ENCODE peak calls at places on chromosomes 16 and 17, in eight cellular contexts. F is neural crest cell, X is psoas muscle, H is heart right ventricle, T is ovary, D is GM13976, L is RWPE1, R is A549. P is an unnamed sample.

GRCh38 chr16:22092143-22092933 is at the start of gene VWA3A:
- DNase-seq in F (no peak), X (no peak), H (no peak), T (no peak), D (no peak), L (no peak), R (no peak), P (no peak)

GRCh38 chr17:73506470-73507435 is 137.5 kb downstream of the SDK2 start:
- DNase-seq in F (no peak), X (peak; percentile 12), H (no peak), T (no peak), D (no peak), L (no peak), R (no peak), P (no peak)

GRCh38 chr17:15398736-15399331 is 57.4 kb upstream of the TEKT3 start:
- DNase-seq in F (no peak), X (peak; percentile 83), H (no peak), T (no peak), D (no peak), L (no peak), R (no peak), P (no peak)

GRCh38 chr17:493666-494065 is 141.1 kb upstream of the RPH3AL start:
- DNase-seq in F (no peak), X (no peak), H (no peak), T (no peak), D (no peak), L (no peak), R (no peak), P (no peak)

GRCh38 chr16:78704421-78704820 is 605.0 kb downstream of the WWOX start:
- DNase-seq in F (no peak), X (no peak), H (no peak), T (no peak), D (no peak), L (no peak), R (no peak), P (no peak)

GRCh38 chr16:7596285-7596684 is 263.6 kb downstream of the RBFOX1 start:
- DNase-seq in F (no peak), X (no peak), H (no peak), T (no peak), D (no peak), L (no peak), R (no peak), P (no peak)

GRCh38 chr16:77677129-77677528 is 45.2 kb upstream of the NUDT7 start:
- DNase-seq in F (no peak), X (no peak), H (no peak), T (no peak), D (no peak), L (peak; percentile 13), R (no peak), P (no peak)

GRCh38 chr17:76074390-76075363 is at the start of gene GALR2:
- DNase-seq in F (peak; percentile 9), X (no peak), H (no peak), T (no peak), D (peak; percentile 36), L (no peak), R (peak; percentile 30), P (no peak)

GRCh38 chr17:67421869-67422273 is 44.8 kb downstream of the PITPNC1 start:
- DNase-seq in F (no peak), X (no peak), H (no peak), T (no peak), D (peak; percentile 43), L (peak; percentile 93), R (peak; percentile 95), P (no peak)

GRCh38 chr16:58048494-58048893 is 22.9 kb downstream of the MMP15 start:
- DNase-seq in F (no peak), X (no peak), H (no peak), T (no peak), D (no peak), L (no peak), R (no peak), P (no peak)

GRCh38 chr17:66233023-66233753 is 4.0 kb upstream of the APOH start:
- DNase-seq in F (no peak), X (no peak), H (no peak), T (no peak), D (no peak), L (no peak), R (no peak), P (no peak)

GRCh38 chr17:39756376-39757079 is 18.8 kb downstream of the GRB7 start:
- DNase-seq in F (no peak), X (no peak), H (no peak), T (no peak), D (no peak), L (no peak), R (no peak), P (no peak)

GRCh38 chr16:65749566-65749965 is 616.9 kb upstream of the CDH5 start:
- DNase-seq in F (no peak), X (no peak), H (no peak), T (no peak), D (no peak), L (no peak), R (no peak), P (no peak)

GRCh38 chr16:65754799-65755691 is 611.4 kb upstream of the CDH5 start:
- DNase-seq in F (no peak), X (no peak), H (no peak), T (peak; percentile 82), D (no peak), L (no peak), R (no peak), P (no peak)

GRCh38 chr16:65756163-65756562 is 610.3 kb upstream of the CDH5 start:
- DNase-seq in F (no peak), X (no peak), H (no peak), T (no peak), D (no peak), L (no peak), R (no peak), P (no peak)

GRCh38 chr16:65746941-65747340 is 619.5 kb upstream of the CDH5 start:
- DNase-seq in F (no peak), X (no peak), H (no peak), T (no peak), D (no peak), L (no peak), R (no peak), P (no peak)

GRCh38 chr16:65751622-65752598 is 614.6 kb upstream of the CDH5 start:
- DNase-seq in F (no peak), X (no peak), H (no peak), T (no peak), D (no peak), L (no peak), R (no peak), P (no peak)
- TF ChIP-seq CTCF in F (no peak), X (no peak), H (no peak), T (no peak), D (no peak), L (no peak), R (no peak), P (no peak)

GRCh38 chr17:2937331-2938003 is 125.9 kb downstream of the OR1D5 start:
- DNase-seq in F (no peak), X (no peak), H (no peak), T (no peak), D (no peak), L (no peak), R (no peak), P (no peak)
- TF ChIP-seq CTCF in F (no peak), X (no peak), H (no peak), T (no peak), D (no peak), L (no peak), R (no peak), P (no peak)

DNA sequence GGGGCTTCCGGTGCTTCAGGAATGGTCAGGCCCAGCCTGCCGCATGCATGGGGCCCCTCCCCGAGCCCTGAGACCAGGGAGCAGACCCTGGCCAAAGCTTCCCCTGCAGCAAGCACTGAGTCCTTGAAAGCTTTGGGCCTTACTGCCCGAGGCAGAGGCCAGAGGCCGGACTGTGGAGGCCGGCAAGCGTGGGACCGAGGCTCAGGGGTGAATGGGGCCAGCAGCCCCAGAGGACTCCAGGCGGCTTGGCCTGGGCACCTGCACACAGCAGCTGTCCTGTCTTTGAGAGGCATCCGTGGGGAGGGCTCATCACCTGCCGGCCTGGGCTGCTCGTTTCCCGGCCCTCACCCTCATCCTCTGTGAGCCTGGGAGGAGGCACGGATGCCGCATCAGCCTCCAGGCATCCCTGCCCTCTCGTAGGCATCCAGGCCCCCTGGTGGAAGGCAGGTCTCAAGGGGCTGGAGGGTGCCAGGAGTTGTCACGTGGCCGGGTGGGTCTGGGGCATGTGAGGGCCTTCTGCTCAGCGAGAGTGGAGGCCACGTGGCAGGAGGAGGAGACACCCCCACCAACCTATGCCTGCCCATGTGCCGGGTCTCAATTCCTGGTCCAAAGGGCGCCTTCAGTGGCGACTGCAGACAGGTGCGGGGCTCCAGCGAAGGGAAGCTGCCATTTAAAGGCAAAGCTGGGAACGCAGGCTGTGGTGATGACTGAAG is 31.4 kb downstream of the CACNA1H start:
- DNase-seq in F (no peak), X (no peak), H (no peak), T (no peak), D (no peak), L (no peak), R (no peak), P (no peak)
- TF ChIP-seq CTCF in F (peak; percentile 21), X (no peak), H (no peak), T (no peak), D (no peak), L (no peak), R (no peak), P (no peak)

GRCh38 chr17:17703608-17703919 is 22.3 kb downstream of the RAI1 start:
- DNase-seq in F (no peak), X (no peak), H (no peak), T (no peak), D (no peak), L (no peak), R (no peak), P (no peak)

GRCh38 chr17:17702370-17702769 is 21.1 kb downstream of the RAI1 start:
- DNase-seq in F (no peak), X (no peak), H (no peak), T (no peak), D (no peak), L (no peak), R (no peak), P (no peak)

GRCh38 chr17:17701112-17701511 is 19.9 kb downstream of the RAI1 start:
- DNase-seq in F (no peak), X (no peak), H (no peak), T (no peak), D (no peak), L (no peak), R (no peak), P (no peak)

GRCh38 chr17:17701658-17702057 is 20.4 kb downstream of the RAI1 start:
- DNase-seq in F (no peak), X (no peak), H (no peak), T (no peak), D (no peak), L (no peak), R (no peak), P (no peak)

GRCh38 chr17:17702821-17703607 is 21.8 kb downstream of the RAI1 start:
- DNase-seq in F (no peak), X (no peak), H (peak; percentile 49), T (peak; percentile 80), D (no peak), L (no peak), R (no peak), P (no peak)
- TF ChIP-seq CTCF in F (no peak), X (no peak), H (peak; percentile 21), T (no peak), D (no peak), L (no peak), R (no peak), P (no peak)